ENCODE peak calls at places on chromosomes 16 and 17, in four cellular contexts. One of them, this sample, is unnamed.

GRCh38 chr16:21253470-21253869 is 20.0 kb downstream of the ANKS4B start:
- DNase-seq in Peyer's patch: no peak
- DNase-seq in spleen: no peak
- DNase-seq in ACHN: no peak
- DNase-seq in this sample: no peak

GRCh38 chr16:4059969-4060368 is 56.3 kb downstream of the ADCY9 start:
- DNase-seq in Peyer's patch: no peak
- DNase-seq in spleen: no peak
- DNase-seq in ACHN: no peak
- DNase-seq in this sample: no peak

GRCh38 chr16:23901178-23902131 is 65.7 kb downstream of the PRKCB start:
- DNase-seq in Peyer's patch: no peak
- DNase-seq in spleen: no peak
- DNase-seq in ACHN: no peak
- DNase-seq in this sample: peak; percentile 51

GRCh38 chr17:43556292-43556691 is 10.2 kb upstream of the ETV4 start:
- DNase-seq in Peyer's patch: no peak
- DNase-seq in spleen: no peak
- DNase-seq in ACHN: no peak
- DNase-seq in this sample: no peak

GRCh38 chr17:56595831-56596740 is 2.6 kb downstream of the NOG start:
- DNase-seq in Peyer's patch: no peak
- DNase-seq in spleen: no peak
- DNase-seq in ACHN: peak; percentile 64
- DNase-seq in this sample: peak; percentile 58

GRCh38 chr16:7456221-7456620 is 123.6 kb downstream of the RBFOX1 start:
- DNase-seq in Peyer's patch: no peak
- DNase-seq in spleen: no peak
- DNase-seq in ACHN: no peak
- DNase-seq in this sample: no peak

GRCh38 chr16:15576960-15577958 is 65.7 kb downstream of the MARF1 start:
- DNase-seq in Peyer's patch: no peak
- DNase-seq in spleen: no peak
- DNase-seq in ACHN: no peak
- DNase-seq in this sample: no peak

GRCh38 chr17:16928406-16929280 is 43.3 kb downstream of the TNFRSF13B start:
- DNase-seq in Peyer's patch: no peak
- DNase-seq in spleen: peak; percentile 52
- DNase-seq in ACHN: no peak
- DNase-seq in this sample: no peak

GRCh38 chr17:15298176-15298575 is 33.0 kb upstream of the PMP22 start:
- DNase-seq in Peyer's patch: no peak
- DNase-seq in spleen: no peak
- DNase-seq in ACHN: no peak
- DNase-seq in this sample: no peak

GRCh38 chr17:12737740-12738469 is 51.4 kb upstream of the ARHGAP44 start:
- DNase-seq in Peyer's patch: no peak
- DNase-seq in spleen: no peak
- DNase-seq in ACHN: no peak
- DNase-seq in this sample: no peak

GRCh38 chr17:17510456-17511292 is 14.5 kb upstream of the RASD1 start:
- DNase-seq in Peyer's patch: no peak
- DNase-seq in spleen: peak; percentile 66
- DNase-seq in ACHN: no peak
- DNase-seq in this sample: peak; percentile 72

GRCh38 chr16:85136213-85136704 is 24.0 kb upstream of the CIBAR2 start:
- DNase-seq in Peyer's patch: peak; percentile 35
- DNase-seq in spleen: no peak
- DNase-seq in ACHN: no peak
- DNase-seq in this sample: peak; percentile 55

GRCh38 chr17:6780886-6781285 is 4.9 kb downstream of the FBXO39 start:
- DNase-seq in Peyer's patch: no peak
- DNase-seq in spleen: no peak
- DNase-seq in ACHN: no peak
- DNase-seq in this sample: no peak

GRCh38 chr17:76585649-76586593 is at the start of gene ST6GALNAC2:
- DNase-seq in Peyer's patch: no peak
- DNase-seq in spleen: peak; percentile 94
- DNase-seq in ACHN: peak; percentile 51
- DNase-seq in this sample: peak; percentile 74

GRCh38 chr16:28183441-28183840 is 28.3 kb downstream of the XPO6 start:
- DNase-seq in Peyer's patch: no peak
- DNase-seq in spleen: no peak
- DNase-seq in ACHN: no peak
- DNase-seq in this sample: no peak

GRCh38 chr17:50947844-50948514 is 81.8 kb upstream of the TOB1 start:
- DNase-seq in Peyer's patch: peak; percentile 15
- DNase-seq in spleen: peak; percentile 81
- DNase-seq in ACHN: no peak
- DNase-seq in this sample: no peak

GRCh38 chr16:50251375-50252081 is 14.8 kb upstream of the ADCY7 start:
- DNase-seq in Peyer's patch: no peak
- DNase-seq in spleen: peak; percentile 68
- DNase-seq in ACHN: peak; percentile 55
- DNase-seq in this sample: no peak

GRCh38 chr17:9837551-9838471 is 12.1 kb downstream of the GLP2R start:
- DNase-seq in Peyer's patch: no peak
- DNase-seq in spleen: no peak
- DNase-seq in ACHN: peak; percentile 66
- DNase-seq in this sample: no peak

GRCh38 chr16:47949276-47949675 is 206.5 kb downstream of the ABCC12 start:
- DNase-seq in Peyer's patch: no peak
- DNase-seq in spleen: no peak
- DNase-seq in ACHN: no peak
- DNase-seq in this sample: no peak

GRCh38 chr16:9123871-9124270 is 32.4 kb downstream of the HAPSTR1 start:
- DNase-seq in Peyer's patch: peak; percentile 60
- DNase-seq in spleen: peak; percentile 93
- DNase-seq in ACHN: no peak
- DNase-seq in this sample: no peak

This sample was measured in retina.